ENCODE peak calls at places on chromosomes 3 and 15, in ten cellular contexts. I is cardiac fibroblast, Z is RWPE1, A is ovary, N is mesothelial cell of epicardium, D is B cell, P is K562, K is cardiac muscle cell, Y is right atrium auricular region, G is Calu3. T is an unnamed sample.

GRCh38 chr3:41328916-41329315 is 129.6 kb downstream of the CTNNB1 start:
- DNase-seq in I (peak; percentile 47), Z (no peak), A (no peak), N (no peak), D (no peak), P (no peak), K (no peak), Y (no peak), G (no peak), T (no peak)

GRCh38 chr15:38535451-38536200 is 29.0 kb downstream of the RASGRP1 start:
- DNase-seq in I (peak; percentile 72), Z (no peak), A (no peak), N (no peak), D (no peak), P (no peak), K (no peak), Y (no peak), G (no peak), T (no peak)

GRCh38 chr15:31400222-31400927 is 73.7 kb downstream of the KLF13 start:
- DNase-seq in I (peak; percentile 41), Z (no peak), A (no peak), N (no peak), D (no peak), P (no peak), K (no peak), Y (no peak), G (no peak), T (no peak)

GRCh38 chr3:128714887-128715496 is 11.0 kb upstream of the RAB7A start:
- DNase-seq in I (no peak), Z (no peak), A (no peak), N (no peak), D (no peak), P (no peak), K (no peak), Y (no peak), G (no peak), T (no peak)

GRCh38 chr3:32089476-32089875 is 16.9 kb upstream of the GPD1L start:
- DNase-seq in I (no peak), Z (no peak), A (no peak), N (no peak), D (no peak), P (no peak), K (no peak), Y (no peak), G (no peak), T (no peak)

GRCh38 chr3:13780432-13781173 is 99.3 kb downstream of the WNT7A start:
- DNase-seq in I (no peak), Z (no peak), A (no peak), N (no peak), D (no peak), P (no peak), K (no peak), Y (no peak), G (no peak), T (no peak)

GRCh38 chr3:101851833-101852232 is 2.5 kb downstream of the NFKBIZ start:
- DNase-seq in I (peak; percentile 33), Z (no peak), A (no peak), N (no peak), D (no peak), P (no peak), K (no peak), Y (no peak), G (no peak), T (no peak)

GRCh38 chr3:30675774-30676173 is 69.4 kb downstream of the TGFBR2 start:
- DNase-seq in I (no peak), Z (no peak), A (no peak), N (no peak), D (no peak), P (no peak), K (no peak), Y (no peak), G (no peak), T (no peak)

GRCh38 chr3:159839561-159840379 is 148.9 kb upstream of the IL12A start:
- DNase-seq in I (no peak), Z (no peak), A (no peak), N (no peak), D (no peak), P (no peak), K (peak; percentile 82), Y (no peak), G (no peak), T (no peak)

GRCh38 chr15:77018796-77019475 is 24.0 kb downstream of the PSTPIP1 start:
- DNase-seq in I (no peak), Z (no peak), A (no peak), N (no peak), D (no peak), P (no peak), K (no peak), Y (no peak), G (no peak), T (no peak)

GRCh38 chr3:126955004-126955790 is 27.7 kb upstream of the PLXNA1 start:
- DNase-seq in I (no peak), Z (no peak), A (no peak), N (no peak), D (peak; percentile 65), P (no peak), K (no peak), Y (no peak), G (no peak), T (no peak)

GRCh38 chr3:182940266-182940808 is 40.0 kb downstream of the DCUN1D1 start:
- DNase-seq in I (no peak), Z (no peak), A (no peak), N (no peak), D (no peak), P (no peak), K (no peak), Y (no peak), G (no peak), T (no peak)

GRCh38 chr15:86284630-86285029 is 205.0 kb downstream of the AGBL1 start:
- DNase-seq in I (no peak), Z (no peak), A (no peak), N (no peak), D (no peak), P (no peak), K (no peak), Y (no peak), G (no peak), T (no peak)

GRCh38 chr3:42031808-42032475 is 59.2 kb upstream of the TRAK1 start:
- DNase-seq in I (peak; percentile 53), Z (no peak), A (peak; percentile 49), N (no peak), D (no peak), P (no peak), K (peak; percentile 80), Y (peak; percentile 58), G (no peak), T (no peak)

GRCh38 chr3:134323966-134324962 is 50.0 kb downstream of the AMOTL2 start:
- DNase-seq in I (no peak), Z (no peak), A (no peak), N (no peak), D (no peak), P (no peak), K (no peak), Y (no peak), G (no peak), T (no peak)

GRCh38 chr3:133394561-133395311 is 5.1 kb upstream of the BFSP2 start:
- DNase-seq in I (peak; percentile 42), Z (no peak), A (no peak), N (no peak), D (no peak), P (no peak), K (no peak), Y (no peak), G (no peak), T (no peak)

GRCh38 chr3:181966387-181966786 is 254.7 kb downstream of the SOX2 start:
- DNase-seq in I (no peak), Z (no peak), A (no peak), N (no peak), D (no peak), P (no peak), K (no peak), Y (no peak), G (no peak), T (no peak)

GRCh38 chr3:126208618-126209256 is 28.4 kb upstream of the ALDH1L1 start:
- DNase-seq in I (peak; percentile 98), Z (peak; percentile 89), A (peak; percentile 53), N (no peak), D (no peak), P (peak; percentile 39), K (no peak), Y (peak; percentile 82), G (peak; percentile 99), T (no peak)

GRCh38 chr3:191912616-191913204 is 451.7 kb downstream of the PYDC2 start:
- DNase-seq in I (no peak), Z (no peak), A (no peak), N (no peak), D (no peak), P (no peak), K (no peak), Y (no peak), G (no peak), T (no peak)

DNA sequence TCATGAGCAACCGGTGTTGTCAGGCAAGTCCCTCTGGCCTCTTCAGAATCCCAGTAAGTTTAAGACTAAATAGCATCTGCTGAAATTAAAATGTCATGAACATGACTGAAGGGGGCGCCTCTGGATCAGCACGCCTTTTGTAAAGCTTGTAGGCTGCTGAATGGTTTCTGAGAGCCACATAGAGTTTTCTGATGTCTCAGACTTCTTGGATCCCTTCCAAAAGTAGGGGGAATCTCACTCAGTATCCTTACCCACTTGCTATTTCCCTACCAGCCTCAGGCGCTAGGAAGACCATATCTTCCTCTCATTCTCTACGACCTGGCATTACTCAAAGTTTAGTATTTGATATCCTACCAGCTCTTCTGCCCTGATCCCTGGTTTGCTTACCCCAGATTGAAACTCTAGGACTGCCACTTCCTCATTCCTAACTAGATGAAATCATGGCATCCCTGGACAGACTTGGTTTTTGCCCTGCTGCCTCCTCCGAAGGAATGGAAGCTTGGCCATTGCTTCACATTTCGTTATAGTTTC is 62.7 kb upstream of the CD47 start:
- DNase-seq in I (peak; percentile 85), Z (peak; percentile 5), A (no peak), N (no peak), D (no peak), P (peak; percentile 30), K (peak; percentile 46), Y (no peak), G (peak; percentile 50), T (no peak)
- TF ChIP-seq CTCF in I (peak; percentile 57), Z (no peak), A (no peak), N (no peak), D (no peak), P (peak; percentile 63), K (peak; percentile 56), Y (peak; percentile 31), G (no peak), T (no peak)

GRCh38 chr3:83934208-83935150 is 1024.3 kb upstream of the CADM2 start:
- DNase-seq in I (peak; percentile 22), Z (peak; percentile 62), A (no peak), N (no peak), D (no peak), P (no peak), K (no peak), Y (no peak), G (no peak), T (no peak)
- TF ChIP-seq CTCF in I (no peak), Z (no peak), A (no peak), N (no peak), D (no peak), P (no peak), K (no peak), Y (no peak), G (no peak), T (no peak)

GRCh38 chr15:63482874-63483323 is 21.5 kb upstream of the USP3 start:
- DNase-seq in I (no peak), Z (peak; percentile 55), A (no peak), N (no peak), D (no peak), P (no peak), K (no peak), Y (no peak), G (no peak), T (no peak)
- TF ChIP-seq CTCF in I (no peak), Z (no peak), A (no peak), N (no peak), D (no peak), P (no peak), K (no peak), Y (no peak), G (no peak), T (no peak)

GRCh38 chr3:67863869-67864268 is 209.5 kb upstream of the SUCLG2 start:
- DNase-seq in I (peak; percentile 20), Z (no peak), A (no peak), N (no peak), D (no peak), P (peak; percentile 7), K (peak; percentile 14), Y (no peak), G (no peak), T (no peak)
- TF ChIP-seq CTCF in I (peak; percentile 35), Z (no peak), A (no peak), N (peak; percentile 21), D (no peak), P (peak; percentile 10), K (no peak), Y (peak; percentile 11), G (no peak), T (no peak)

T was measured in omental fat pad.